ENCODE peak calls at places on chromosomes 5 and 9, in seven cellular contexts. L is caudate nucleus, S is hepatocyte, X is coronary artery, U is OCI-LY7, Y is heart left ventricle, D is fibroblast of lung. K is an unnamed sample.

GRCh38 chr5:99037668-99038067 is 108.9 kb upstream of the CHD1 start:
- DNase-seq in L (no peak), S (no peak), X (no peak), U (no peak), Y (peak), D (no peak), K (no peak)

GRCh38 chr9:112194969-112195431 is 19.9 kb upstream of the SUSD1 start:
- DNase-seq in L (no peak), S (no peak), X (no peak), U (no peak), Y (no peak), D (peak), K (no peak)

GRCh38 chr5:158715592-158715991 is 384.1 kb downstream of the EBF1 start:
- DNase-seq in L (no peak), S (no peak), X (no peak), U (no peak), Y (no peak), D (no peak), K (no peak)

GRCh38 chr9:96014078-96014477 is 138.6 kb downstream of the ERCC6L2 start:
- DNase-seq in L (no peak), S (no peak), X (no peak), U (no peak), Y (no peak), D (no peak), K (no peak)

GRCh38 chr5:139789116-139789844 is 6.3 kb upstream of the PSD2 start:
- DNase-seq in L (no peak), S (no peak), X (no peak), U (no peak), Y (no peak), D (no peak), K (no peak)

GRCh38 chr5:170434953-170435605 is 45.9 kb upstream of the KCNMB1 start:
- DNase-seq in L (peak), S (peak), X (peak), U (peak), Y (peak), D (peak), K (peak)

GRCh38 chr5:42745426-42745825 is 11.2 kb upstream of the CCDC152 start:
- DNase-seq in L (no peak), S (no peak), X (no peak), U (peak), Y (no peak), D (peak), K (peak)

GRCh38 chr5:115396079-115396478 is 99.6 kb upstream of the CCDC112 start:
- DNase-seq in L (no peak), S (no peak), X (no peak), U (no peak), Y (no peak), D (no peak), K (no peak)

GRCh38 chr5:36502608-36503007 is 103.8 kb upstream of the SLC1A3 start:
- DNase-seq in L (no peak), S (no peak), X (no peak), U (no peak), Y (no peak), D (peak), K (no peak)

GRCh38 chr5:56142233-56142619 is 90.9 kb downstream of the ANKRD55 start:
- DNase-seq in L (no peak), S (no peak), X (no peak), U (no peak), Y (no peak), D (no peak), K (peak)

GRCh38 chr5:142829821-142830220 is 59.6 kb downstream of the ARHGAP26 start:
- DNase-seq in L (no peak), S (no peak), X (no peak), U (no peak), Y (no peak), D (no peak), K (no peak)

GRCh38 chr5:5941486-5941885 is 436.9 kb downstream of the MED10 start:
- DNase-seq in L (no peak), S (no peak), X (no peak), U (no peak), Y (no peak), D (no peak), K (no peak)

GRCh38 chr9:16469184-16469583 is 401.3 kb downstream of the BNC2 start:
- DNase-seq in L (no peak), S (no peak), X (no peak), U (no peak), Y (no peak), D (no peak), K (no peak)

GRCh38 chr9:91677354-91677753 is 253.7 kb upstream of the NFIL3 start:
- DNase-seq in L (no peak), S (no peak), X (no peak), U (no peak), Y (no peak), D (peak), K (no peak)

GRCh38 chr5:155943516-155944407 is 383.2 kb upstream of the SGCD start:
- DNase-seq in L (peak), S (peak), X (no peak), U (peak), Y (no peak), D (peak), K (peak)

GRCh38 chr5:138840100-138840499 is 35.0 kb downstream of the LRRTM2 start:
- DNase-seq in L (no peak), S (no peak), X (no peak), U (no peak), Y (no peak), D (no peak), K (no peak)

GRCh38 chr5:153937661-153938060 is 101.0 kb downstream of the FAM114A2 start:
- DNase-seq in L (no peak), S (no peak), X (no peak), U (no peak), Y (no peak), D (no peak), K (no peak)
- H3K27ac ChIP-seq in L (no peak), S (no peak), X (no peak), U (no peak), Y (no peak), D (no peak), K (no peak)

GRCh38 chr9:130687615-130688014 is 6.0 kb upstream of the EXOSC2 start:
- DNase-seq in L (no peak), S (no peak), X (no peak), U (no peak), Y (no peak), D (no peak), K (no peak)

GRCh38 chr9:130692365-130692764 is 1.2 kb upstream of the EXOSC2 start:
- DNase-seq in L (no peak), S (peak), X (no peak), U (no peak), Y (no peak), D (no peak), K (peak)

GRCh38 chr9:130688070-130688469 is 5.5 kb upstream of the EXOSC2 start:
- DNase-seq in L (no peak), S (no peak), X (no peak), U (no peak), Y (no peak), D (no peak), K (no peak)

GRCh38 chr9:130689572-130689936 is 4.0 kb upstream of the EXOSC2 start:
- DNase-seq in L (no peak), S (no peak), X (no peak), U (no peak), Y (no peak), D (no peak), K (no peak)

GRCh38 chr9:130689937-130690700 is 3.5 kb upstream of the EXOSC2 start:
- DNase-seq in L (peak), S (peak), X (peak), U (peak), Y (no peak), D (peak), K (peak)
- H3K27ac ChIP-seq in L (peak), S (peak), X (peak), U (no peak), Y (no peak), D (peak), K (no peak)

DNA sequence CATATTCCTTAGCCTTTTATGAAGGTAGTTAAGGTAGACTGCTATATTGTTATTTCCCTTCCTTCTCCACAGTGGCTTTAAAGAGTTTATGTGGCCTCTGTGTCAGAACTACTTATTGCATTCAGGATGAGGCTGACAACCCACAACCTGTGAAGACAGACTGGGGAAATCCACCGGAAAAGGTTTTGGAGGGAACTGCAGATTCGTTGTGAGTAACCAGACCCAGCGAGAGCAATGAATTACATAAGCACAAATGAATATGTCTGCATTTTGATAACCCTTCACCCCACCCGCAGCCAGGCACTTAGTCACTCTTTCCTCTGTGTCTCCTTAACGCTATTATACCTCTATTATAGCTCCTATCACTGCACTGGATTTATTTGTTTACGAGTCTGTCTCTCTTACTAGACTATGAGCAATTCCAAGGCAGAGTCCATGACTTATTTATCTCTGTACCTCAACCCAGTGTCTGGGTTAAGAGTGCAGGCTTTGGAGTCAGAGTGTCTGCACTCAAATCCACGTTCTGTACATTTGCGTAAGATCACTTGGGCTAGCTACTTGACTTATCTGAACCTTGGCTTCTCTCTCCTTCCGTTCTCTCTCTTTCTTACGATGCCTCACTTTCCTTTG is 19.2 kb downstream of the KCTD16 start:
- DNase-seq in L (no peak), S (peak), X (no peak), U (no peak), Y (no peak), D (peak), K (no peak)
- H3K27ac ChIP-seq in L (no peak), S (peak), X (no peak), U (no peak), Y (no peak), D (no peak), K (no peak)

DNA sequence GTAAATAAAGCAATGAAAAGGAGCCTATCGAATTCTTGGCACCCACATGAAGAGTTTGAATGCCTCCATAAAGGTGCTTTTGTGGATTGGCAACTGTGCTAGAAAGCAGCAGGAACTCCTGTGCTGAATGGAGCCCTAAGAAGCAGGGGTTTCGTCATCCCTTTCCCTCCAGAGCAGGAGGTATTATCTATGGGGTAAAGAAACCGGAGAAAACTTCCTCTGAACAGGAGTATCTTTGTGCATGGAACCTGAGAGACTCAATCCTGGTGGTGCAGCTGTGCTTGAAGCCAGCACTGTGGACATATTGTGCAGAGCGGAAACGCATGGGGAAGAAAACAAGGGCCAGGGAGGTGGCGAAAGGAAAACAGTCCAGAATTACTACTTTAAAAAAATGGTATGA is 148.4 kb upstream of the OTULINL start:
- DNase-seq in L (no peak), S (no peak), X (no peak), U (no peak), Y (no peak), D (no peak), K (peak)
- H3K27ac ChIP-seq in L (no peak), S (peak), X (no peak), U (no peak), Y (no peak), D (no peak), K (peak)

GRCh38 chr9:109317979-109318671 is 2.7 kb downstream of the EPB41L4B start:
- DNase-seq in L (peak), S (no peak), X (no peak), U (no peak), Y (no peak), D (no peak), K (peak)

GRCh38 chr9:109319072-109319630 is 1.7 kb downstream of the EPB41L4B start:
- DNase-seq in L (no peak), S (peak), X (no peak), U (no peak), Y (no peak), D (no peak), K (peak)

GRCh38 chr9:109320338-109320733 is 523 bp downstream of the EPB41L4B start:
- DNase-seq in L (no peak), S (peak), X (no peak), U (no peak), Y (no peak), D (no peak), K (peak)

GRCh38 chr9:109320734-109321448 is at the start of gene EPB41L4B:
- DNase-seq in L (peak), S (peak), X (peak), U (peak), Y (peak), D (peak), K (peak)

DNA sequence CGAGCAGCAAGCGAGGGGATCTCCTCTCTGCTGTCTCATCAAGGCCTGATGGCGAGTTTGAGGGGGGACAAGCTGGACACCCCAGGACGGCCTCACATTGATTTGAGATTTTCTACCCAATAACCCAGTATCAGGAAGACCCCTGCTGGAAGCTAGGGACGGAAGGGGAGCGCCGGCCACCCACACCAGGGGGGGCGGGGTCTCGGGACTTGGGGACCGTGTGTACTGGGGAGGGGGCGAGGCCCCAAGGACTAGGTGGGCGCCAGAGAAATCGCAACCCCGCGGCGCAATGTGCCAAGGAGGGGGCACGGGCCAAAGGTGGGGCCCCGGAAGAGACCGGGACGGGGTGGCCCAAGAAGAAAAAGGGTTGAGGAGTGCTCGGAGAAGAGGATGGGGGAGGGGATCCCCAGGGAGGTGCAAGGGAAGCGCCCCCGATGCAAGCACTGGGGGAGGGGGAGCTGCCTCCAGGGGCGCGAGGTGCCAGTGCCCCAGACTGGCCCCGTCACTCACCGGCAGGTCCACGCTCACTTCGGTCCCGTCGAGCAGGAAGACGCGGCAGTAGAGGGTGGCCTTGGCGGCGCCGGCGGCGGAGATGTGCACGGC is 1.1 kb downstream of the EPB41L4B start:
- DNase-seq in L (no peak), S (peak), X (no peak), U (no peak), Y (no peak), D (no peak), K (peak)
- H3K27ac ChIP-seq in L (no peak), S (no peak), X (no peak), U (no peak), Y (peak), D (no peak), K (no peak)

GRCh38 chr9:128705051-128705965 is 3.0 kb downstream of the PKN3 start:
- DNase-seq in L (no peak), S (no peak), X (peak), U (no peak), Y (peak), D (no peak), K (no peak)

GRCh38 chr9:128704356-128704670 is 2.0 kb downstream of the PKN3 start:
- DNase-seq in L (no peak), S (no peak), X (peak), U (no peak), Y (no peak), D (no peak), K (no peak)

GRCh38 chr9:128703616-128704355 is 1.5 kb downstream of the PKN3 start:
- DNase-seq in L (no peak), S (no peak), X (peak), U (no peak), Y (peak), D (no peak), K (no peak)

GRCh38 chr9:128702949-128703615 is 779 bp downstream of the PKN3 start:
- DNase-seq in L (no peak), S (no peak), X (no peak), U (no peak), Y (peak), D (no peak), K (peak)

GRCh38 chr9:128702445-128702948 is at the start of gene PKN3:
- DNase-seq in L (peak), S (peak), X (peak), U (peak), Y (peak), D (peak), K (peak)
- H3K27ac ChIP-seq in L (peak), S (peak), X (peak), U (no peak), Y (peak), D (peak), K (no peak)

GRCh38 chr5:172585114-172585513 is 55.9 kb upstream of the NEURL1B start:
- DNase-seq in L (no peak), S (no peak), X (no peak), U (no peak), Y (no peak), D (no peak), K (no peak)

GRCh38 chr5:172588380-172588779 is 52.7 kb upstream of the NEURL1B start:
- DNase-seq in L (no peak), S (no peak), X (no peak), U (no peak), Y (no peak), D (no peak), K (no peak)

GRCh38 chr5:172586118-172587060 is 54.7 kb upstream of the NEURL1B start:
- DNase-seq in L (no peak), S (peak), X (no peak), U (no peak), Y (no peak), D (no peak), K (peak)

GRCh38 chr5:172584638-172585037 is 56.4 kb upstream of the NEURL1B start:
- DNase-seq in L (no peak), S (no peak), X (no peak), U (no peak), Y (peak), D (no peak), K (no peak)

GRCh38 chr5:172587061-172587405 is 54.0 kb upstream of the NEURL1B start:
- DNase-seq in L (no peak), S (no peak), X (no peak), U (no peak), Y (no peak), D (no peak), K (no peak)
- H3K27ac ChIP-seq in L (no peak), S (no peak), X (no peak), U (no peak), Y (peak), D (no peak), K (no peak)

K was measured in neural progenitor cell.